ENCODE peak calls at places on chromosomes 16 and 17, in four cellular contexts. J is mesenchymal stem cell; K is midbrain; S is activated CD4-positive, alpha-beta T cell treated with anti-CD3 and anti-CD28 coated beads, Interleukin-2, amount 50 U/mL, for 48 hours. G is an unnamed sample.

GRCh38 chr16:73082608-73083007 is 34.7 kb upstream of the ZFHX3 start:
- DNase-seq in J (peak; percentile 97), K (no peak), S (no peak), G (no peak)

GRCh38 chr17:49132699-49133364 is at the start of gene B4GALNT2:
- DNase-seq in J (peak; percentile 35), K (no peak), S (peak; percentile 29), G (no peak)

GRCh38 chr17:1108560-1108809 is 71.3 kb downstream of the ABR start:
- DNase-seq in J (peak; percentile 37), K (no peak), S (no peak), G (no peak)

GRCh38 chr16:50265260-50265659 is 1.1 kb upstream of the ADCY7 start:
- DNase-seq in J (peak; percentile 22), K (no peak), S (peak; percentile 55), G (no peak)

GRCh38 chr17:16933317-16934132 is 38.4 kb downstream of the TNFRSF13B start:
- DNase-seq in J (no peak), K (no peak), S (no peak), G (no peak)

GRCh38 chr16:70735141-70735979 is 49.5 kb upstream of the MTSS2 start:
- DNase-seq in J (peak; percentile 57), K (no peak), S (no peak), G (no peak)

GRCh38 chr16:25097304-25097988 is 14.1 kb upstream of the LCMT1 start:
- DNase-seq in J (peak; percentile 14), K (no peak), S (no peak), G (no peak)

GRCh38 chr17:17156107-17156506 is 50.0 kb downstream of the PLD6 start:
- DNase-seq in J (no peak), K (no peak), S (no peak), G (no peak)

GRCh38 chr17:72710834-72711233 is 381.7 kb downstream of the SLC39A11 start:
- DNase-seq in J (no peak), K (no peak), S (no peak), G (no peak)

GRCh38 chr16:17072104-17072503 is 398.7 kb downstream of the XYLT1 start:
- DNase-seq in J (no peak), K (no peak), S (no peak), G (no peak)

GRCh38 chr16:50636865-50637374 is 44.2 kb downstream of the SNX20 start:
- DNase-seq in J (no peak), K (no peak), S (no peak), G (no peak)

G was measured in NCI-H1048.